ENCODE peak calls at places on chromosomes 5 and 9, in four cellular contexts. One of them, this sample, is unnamed.

GRCh38 chr5:65742565-65743231 is 20.7 kb downstream of the NLN start:
- DNase-seq in A549: peak; percentile 50
- DNase-seq in CD8-positive, alpha-beta T cell: no peak
- DNase-seq in SK-N-SH: peak; percentile 51
- DNase-seq in this sample: peak; percentile 53

GRCh38 chr5:124885490-124885889 is 139.1 kb upstream of the ZNF608 start:
- DNase-seq in A549: no peak
- DNase-seq in CD8-positive, alpha-beta T cell: no peak
- DNase-seq in SK-N-SH: no peak
- DNase-seq in this sample: no peak

GRCh38 chr5:23013395-23013994 is 160.4 kb upstream of the CDH12 start:
- DNase-seq in A549: no peak
- DNase-seq in CD8-positive, alpha-beta T cell: no peak
- DNase-seq in SK-N-SH: no peak
- DNase-seq in this sample: no peak

GRCh38 chr5:3375586-3376311 is 219.9 kb upstream of the IRX1 start:
- DNase-seq in A549: no peak
- DNase-seq in CD8-positive, alpha-beta T cell: no peak
- DNase-seq in SK-N-SH: no peak
- DNase-seq in this sample: no peak

GRCh38 chr9:113502427-113503008 is 39.0 kb downstream of the RGS3 start:
- DNase-seq in A549: no peak
- DNase-seq in CD8-positive, alpha-beta T cell: no peak
- DNase-seq in SK-N-SH: peak; percentile 50
- DNase-seq in this sample: no peak

GRCh38 chr5:67400752-67401151 is 204.2 kb upstream of the CD180 start:
- DNase-seq in A549: no peak
- DNase-seq in CD8-positive, alpha-beta T cell: no peak
- DNase-seq in SK-N-SH: no peak
- DNase-seq in this sample: no peak

GRCh38 chr9:136544549-136545064 is 1.2 kb downstream of the NOTCH1 start:
- DNase-seq in A549: peak; percentile 43
- DNase-seq in CD8-positive, alpha-beta T cell: peak; percentile 55
- DNase-seq in SK-N-SH: peak; percentile 63
- DNase-seq in this sample: no peak

GRCh38 chr5:637581-638450 is 25.7 kb downstream of the CEP72 start:
- DNase-seq in A549: no peak
- DNase-seq in CD8-positive, alpha-beta T cell: no peak
- DNase-seq in SK-N-SH: no peak
- DNase-seq in this sample: no peak

GRCh38 chr5:143085319-143085917 is 315.2 kb downstream of the ARHGAP26 start:
- DNase-seq in A549: no peak
- DNase-seq in CD8-positive, alpha-beta T cell: no peak
- DNase-seq in SK-N-SH: no peak
- DNase-seq in this sample: no peak

GRCh38 chr9:127589955-127590370 is 22.1 kb upstream of the STXBP1 start:
- DNase-seq in A549: peak; percentile 78
- DNase-seq in CD8-positive, alpha-beta T cell: peak; percentile 32
- DNase-seq in SK-N-SH: peak; percentile 82
- DNase-seq in this sample: no peak

GRCh38 chr9:79257215-79257614 is 314.6 kb upstream of the TLE4 start:
- DNase-seq in A549: no peak
- DNase-seq in CD8-positive, alpha-beta T cell: no peak
- DNase-seq in SK-N-SH: no peak
- DNase-seq in this sample: no peak

GRCh38 chr5:135442387-135443256 is 4.5 kb downstream of the DCANP1 start:
- DNase-seq in A549: no peak
- DNase-seq in CD8-positive, alpha-beta T cell: no peak
- DNase-seq in SK-N-SH: no peak
- DNase-seq in this sample: no peak

GRCh38 chr9:128555180-128555721 is 2.9 kb downstream of the SPTAN1 start:
- DNase-seq in A549: peak; percentile 59
- DNase-seq in CD8-positive, alpha-beta T cell: no peak
- DNase-seq in SK-N-SH: no peak
- DNase-seq in this sample: no peak

GRCh38 chr5:68134033-68134668 is 81.4 kb upstream of the PIK3R1 start:
- DNase-seq in A549: no peak
- DNase-seq in CD8-positive, alpha-beta T cell: no peak
- DNase-seq in SK-N-SH: no peak
- DNase-seq in this sample: no peak

GRCh38 chr5:151064916-151065499 is 15.8 kb downstream of the TNIP1 start:
- DNase-seq in A549: no peak
- DNase-seq in CD8-positive, alpha-beta T cell: no peak
- DNase-seq in SK-N-SH: no peak
- DNase-seq in this sample: no peak

GRCh38 chr9:32955655-32956478 is 45.6 kb downstream of the APTX start:
- DNase-seq in A549: no peak
- DNase-seq in CD8-positive, alpha-beta T cell: no peak
- DNase-seq in SK-N-SH: peak; percentile 25
- DNase-seq in this sample: no peak

GRCh38 chr5:133554279-133554678 is 58.1 kb downstream of the FSTL4 start:
- DNase-seq in A549: no peak
- DNase-seq in CD8-positive, alpha-beta T cell: no peak
- DNase-seq in SK-N-SH: no peak
- DNase-seq in this sample: no peak

GRCh38 chr9:133514475-133515239 is 10.1 kb downstream of the MYMK start:
- DNase-seq in A549: no peak
- DNase-seq in CD8-positive, alpha-beta T cell: no peak
- DNase-seq in SK-N-SH: peak; percentile 85
- DNase-seq in this sample: no peak

GRCh38 chr9:101594796-101595195 is at the start of gene PPP3R2:
- DNase-seq in A549: no peak
- DNase-seq in CD8-positive, alpha-beta T cell: no peak
- DNase-seq in SK-N-SH: no peak
- DNase-seq in this sample: no peak

GRCh38 chr9:462611-463010 is 247.9 kb downstream of the DOCK8 start:
- DNase-seq in A549: no peak
- DNase-seq in CD8-positive, alpha-beta T cell: no peak
- DNase-seq in SK-N-SH: no peak
- DNase-seq in this sample: no peak

GRCh38 chr5:168266016-168266415 is 25.4 kb upstream of the WWC1 start:
- DNase-seq in A549: no peak
- DNase-seq in CD8-positive, alpha-beta T cell: no peak
- DNase-seq in SK-N-SH: no peak
- DNase-seq in this sample: no peak

GRCh38 chr9:93984860-93985259 is 29.7 kb upstream of the BARX1 start:
- DNase-seq in A549: no peak
- DNase-seq in CD8-positive, alpha-beta T cell: no peak
- DNase-seq in SK-N-SH: no peak
- DNase-seq in this sample: no peak

GRCh38 chr5:91183743-91184142 is 199.4 kb downstream of the ARRDC3 start:
- DNase-seq in A549: no peak
- DNase-seq in CD8-positive, alpha-beta T cell: no peak
- DNase-seq in SK-N-SH: no peak
- DNase-seq in this sample: no peak

GRCh38 chr5:93926831-93927600 is 185.6 kb upstream of the POU5F2 start:
- DNase-seq in A549: no peak
- DNase-seq in CD8-positive, alpha-beta T cell: no peak
- DNase-seq in SK-N-SH: no peak
- DNase-seq in this sample: peak; percentile 17

GRCh38 chr9:83340451-83340850 is 197.8 kb downstream of the FRMD3 start:
- DNase-seq in A549: no peak
- DNase-seq in CD8-positive, alpha-beta T cell: no peak
- DNase-seq in SK-N-SH: no peak
- DNase-seq in this sample: no peak

GRCh38 chr9:18837402-18837801 is 195.6 kb downstream of the SAXO1 start:
- DNase-seq in A549: no peak
- DNase-seq in CD8-positive, alpha-beta T cell: no peak
- DNase-seq in SK-N-SH: no peak
- DNase-seq in this sample: no peak

GRCh38 chr5:40355181-40355580 is 324.5 kb upstream of the PTGER4 start:
- DNase-seq in A549: no peak
- DNase-seq in CD8-positive, alpha-beta T cell: no peak
- DNase-seq in SK-N-SH: no peak
- DNase-seq in this sample: no peak

GRCh38 chr9:117795271-117795670 is 91.1 kb downstream of the TLR4 start:
- DNase-seq in A549: no peak
- DNase-seq in CD8-positive, alpha-beta T cell: no peak
- DNase-seq in SK-N-SH: no peak
- DNase-seq in this sample: no peak

GRCh38 chr9:97398999-97399758 is 12.7 kb upstream of the TDRD7 start:
- DNase-seq in A549: peak; percentile 85
- DNase-seq in CD8-positive, alpha-beta T cell: peak; percentile 68
- DNase-seq in SK-N-SH: peak; percentile 82
- DNase-seq in this sample: peak; percentile 21

GRCh38 chr5:78920604-78921003 is 64.5 kb downstream of the ARSB start:
- DNase-seq in A549: no peak
- DNase-seq in CD8-positive, alpha-beta T cell: no peak
- DNase-seq in SK-N-SH: peak; percentile 37
- DNase-seq in this sample: peak; percentile 6

GRCh38 chr5:180599590-180599914 is 8.3 kb upstream of the SCGB3A1 start:
- DNase-seq in A549: no peak
- DNase-seq in CD8-positive, alpha-beta T cell: no peak
- DNase-seq in SK-N-SH: no peak
- DNase-seq in this sample: no peak

GRCh38 chr5:170267431-170268152 is 30.0 kb downstream of the LCP2 start:
- DNase-seq in A549: peak; percentile 79
- DNase-seq in CD8-positive, alpha-beta T cell: peak; percentile 86
- DNase-seq in SK-N-SH: peak; percentile 84
- DNase-seq in this sample: peak; percentile 25

GRCh38 chr5:77355074-77355473 is 137.0 kb downstream of the WDR41 start:
- DNase-seq in A549: no peak
- DNase-seq in CD8-positive, alpha-beta T cell: no peak
- DNase-seq in SK-N-SH: no peak
- DNase-seq in this sample: no peak

GRCh38 chr5:1704266-1704665 is 95.4 kb downstream of the MRPL36 start:
- DNase-seq in A549: no peak
- DNase-seq in CD8-positive, alpha-beta T cell: no peak
- DNase-seq in SK-N-SH: no peak
- DNase-seq in this sample: no peak

GRCh38 chr9:12801663-12802062 is 26.8 kb downstream of the LURAP1L start:
- DNase-seq in A549: no peak
- DNase-seq in CD8-positive, alpha-beta T cell: no peak
- DNase-seq in SK-N-SH: no peak
- DNase-seq in this sample: no peak

GRCh38 chr9:126702501-126703329 is 89.0 kb downstream of the LMX1B start:
- DNase-seq in A549: peak; percentile 50
- DNase-seq in CD8-positive, alpha-beta T cell: peak; percentile 48
- DNase-seq in SK-N-SH: peak; percentile 83
- DNase-seq in this sample: no peak

GRCh38 chr9:111400564-111400898 is 70.5 kb upstream of the OR2K2 start:
- DNase-seq in A549: no peak
- DNase-seq in CD8-positive, alpha-beta T cell: no peak
- DNase-seq in SK-N-SH: no peak
- DNase-seq in this sample: no peak

GRCh38 chr9:111393971-111394370 is 63.9 kb upstream of the OR2K2 start:
- DNase-seq in A549: no peak
- DNase-seq in CD8-positive, alpha-beta T cell: no peak
- DNase-seq in SK-N-SH: no peak
- DNase-seq in this sample: no peak

GRCh38 chr9:111399211-111399739 is 69.3 kb upstream of the OR2K2 start:
- DNase-seq in A549: no peak
- DNase-seq in CD8-positive, alpha-beta T cell: no peak
- DNase-seq in SK-N-SH: no peak
- DNase-seq in this sample: no peak

GRCh38 chr9:111405701-111406100 is 75.7 kb upstream of the OR2K2 start:
- DNase-seq in A549: no peak
- DNase-seq in CD8-positive, alpha-beta T cell: no peak
- DNase-seq in SK-N-SH: no peak
- DNase-seq in this sample: no peak

GRCh38 chr9:111399772-111400563 is 69.9 kb upstream of the OR2K2 start:
- DNase-seq in A549: peak; percentile 15
- DNase-seq in CD8-positive, alpha-beta T cell: no peak
- DNase-seq in SK-N-SH: peak; percentile 7
- DNase-seq in this sample: no peak
- TF ChIP-seq CTCF in A549: peak; percentile 45
- TF ChIP-seq CTCF in CD8-positive, alpha-beta T cell: no peak
- TF ChIP-seq CTCF in SK-N-SH: peak; percentile 40
- TF ChIP-seq CTCF in this sample: peak; percentile 68

GRCh38 chr5:39121922-39122321 is 47.7 kb upstream of the RICTOR start:
- DNase-seq in A549: no peak
- DNase-seq in CD8-positive, alpha-beta T cell: no peak
- DNase-seq in SK-N-SH: no peak
- DNase-seq in this sample: no peak

GRCh38 chr5:39119404-39120051 is 45.3 kb upstream of the RICTOR start:
- DNase-seq in A549: no peak
- DNase-seq in CD8-positive, alpha-beta T cell: no peak
- DNase-seq in SK-N-SH: no peak
- DNase-seq in this sample: no peak

GRCh38 chr5:39121315-39121714 is 47.1 kb upstream of the RICTOR start:
- DNase-seq in A549: no peak
- DNase-seq in CD8-positive, alpha-beta T cell: no peak
- DNase-seq in SK-N-SH: no peak
- DNase-seq in this sample: no peak

GRCh38 chr5:39118638-39119037 is 44.4 kb upstream of the RICTOR start:
- DNase-seq in A549: no peak
- DNase-seq in CD8-positive, alpha-beta T cell: no peak
- DNase-seq in SK-N-SH: no peak
- DNase-seq in this sample: no peak

GRCh38 chr5:39120052-39120420 is 45.8 kb upstream of the RICTOR start:
- DNase-seq in A549: no peak
- DNase-seq in CD8-positive, alpha-beta T cell: no peak
- DNase-seq in SK-N-SH: no peak
- DNase-seq in this sample: no peak
- H3K4me3 ChIP-seq in A549: no peak overlapping the region
- H3K4me3 ChIP-seq in CD8-positive, alpha-beta T cell: no peak overlapping the region
- H3K4me3 ChIP-seq in SK-N-SH: no peak overlapping the region
- H3K4me3 ChIP-seq in this sample: no peak overlapping the region

GRCh38 chr9:5610491-5610890 is 18.4 kb upstream of the RIC1 start:
- DNase-seq in A549: no peak
- DNase-seq in CD8-positive, alpha-beta T cell: no peak
- DNase-seq in SK-N-SH: no peak
- DNase-seq in this sample: no peak
- TF ChIP-seq CTCF in A549: no peak
- TF ChIP-seq CTCF in CD8-positive, alpha-beta T cell: no peak
- TF ChIP-seq CTCF in SK-N-SH: no peak
- TF ChIP-seq CTCF in this sample: no peak

GRCh38 chr9:106625259-106625789 is 237.6 kb upstream of the ZNF462 start:
- DNase-seq in A549: no peak
- DNase-seq in CD8-positive, alpha-beta T cell: no peak
- DNase-seq in SK-N-SH: no peak
- DNase-seq in this sample: no peak

GRCh38 chr9:106621299-106621920 is 241.6 kb upstream of the ZNF462 start:
- DNase-seq in A549: no peak
- DNase-seq in CD8-positive, alpha-beta T cell: no peak
- DNase-seq in SK-N-SH: no peak
- DNase-seq in this sample: no peak

GRCh38 chr9:106620081-106620480 is 242.9 kb upstream of the ZNF462 start:
- DNase-seq in A549: no peak
- DNase-seq in CD8-positive, alpha-beta T cell: no peak
- DNase-seq in SK-N-SH: no peak
- DNase-seq in this sample: no peak

GRCh38 chr9:106622148-106622547 is 240.8 kb upstream of the ZNF462 start:
- DNase-seq in A549: no peak
- DNase-seq in CD8-positive, alpha-beta T cell: no peak
- DNase-seq in SK-N-SH: peak; percentile 14
- DNase-seq in this sample: no peak

DNA sequence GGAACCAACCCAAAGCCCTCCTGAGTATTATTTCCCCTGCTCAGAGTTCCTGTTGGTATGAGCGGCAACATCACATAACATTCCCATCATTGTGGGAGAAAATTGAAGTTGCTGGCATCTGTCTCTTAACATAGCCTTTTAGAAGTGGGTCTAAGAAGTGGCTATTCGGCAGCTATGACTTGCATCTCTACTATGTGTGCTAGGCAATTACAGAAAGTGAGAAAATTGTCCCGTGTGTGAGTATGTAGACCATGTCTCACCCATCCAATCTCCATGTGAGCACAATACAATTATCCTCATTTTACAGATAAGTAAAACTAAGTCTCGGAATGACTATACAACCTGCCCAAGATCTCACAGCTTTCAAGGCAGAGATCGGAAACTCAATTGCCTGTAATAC is 239.4 kb upstream of the ZNF462 start:
- DNase-seq in A549: no peak
- DNase-seq in CD8-positive, alpha-beta T cell: no peak
- DNase-seq in SK-N-SH: no peak
- DNase-seq in this sample: no peak
- H3K4me3 ChIP-seq in A549: no peak overlapping the region
- H3K4me3 ChIP-seq in CD8-positive, alpha-beta T cell: no peak overlapping the region
- H3K4me3 ChIP-seq in SK-N-SH: no peak overlapping the region
- H3K4me3 ChIP-seq in this sample: no peak overlapping the region

This sample was measured in HFF-Myc.